ENCODE peak calls at places on chromosomes 11 and 22, in ten cellular contexts. E is A549, C is heart left ventricle, M is fibroblast of lung, Y is SK-N-SH, T is astrocyte of the cerebellum, V is GM23338, A is upper lobe of right lung, J is astrocyte of the spinal cord, O is uterus. G is an unnamed sample.

GRCh38 chr22:22934543-22935055 is 47.0 kb downstream of the IGLL5 start:
- DNase-seq in Y (no peak), J (no peak), O (no peak), T (no peak), V (no peak), E (no peak), A (no peak), C (peak), M (no peak), G (no peak)

GRCh38 chr11:13215157-13215556 is 62.4 kb upstream of the BMAL1 start:
- DNase-seq in Y (no peak), A (no peak), T (no peak), O (no peak), J (peak), M (peak), C (no peak), V (no peak), E (peak), G (no peak)

GRCh38 chr11:46120361-46120710 is 918 bp downstream of the PHF21A start:
- DNase-seq in C (no peak), V (no peak), E (no peak), O (peak), J (no peak), A (peak), T (no peak), Y (no peak), M (no peak), G (peak)

GRCh38 chr22:44392446-44392921 is 79.7 kb upstream of the SHISAL1 start:
- DNase-seq in E (no peak), O (peak), C (peak), M (no peak), A (peak), V (no peak), T (no peak), Y (no peak), J (no peak), G (peak)

GRCh38 chr11:70582886-70583641 is 184.7 kb downstream of the CTTN start:
- DNase-seq in V (no peak), O (no peak), J (no peak), M (no peak), Y (no peak), E (no peak), T (no peak), A (peak), C (peak), G (no peak)

GRCh38 chr22:20011123-20011992 is 5.3 kb downstream of the ARVCF start:
- DNase-seq in M (no peak), J (no peak), A (no peak), T (no peak), E (no peak), Y (no peak), C (peak), O (no peak), V (no peak), G (no peak)

GRCh38 chr11:5929984-5930383 is 12.1 kb upstream of the OR56A3 start:
- DNase-seq in E (no peak), T (no peak), J (no peak), A (no peak), V (no peak), M (no peak), Y (no peak), O (no peak), C (no peak), G (no peak)

GRCh38 chr22:41504397-41504796 is 35.5 kb downstream of the ACO2 start:
- DNase-seq in V (no peak), E (no peak), T (no peak), J (no peak), M (no peak), O (no peak), C (no peak), Y (no peak), A (no peak), G (peak)

GRCh38 chr22:21948824-21949568 is 3.7 kb downstream of the PPM1F start:
- DNase-seq in O (no peak), Y (no peak), M (no peak), C (no peak), E (no peak), V (no peak), A (no peak), T (no peak), J (no peak), G (no peak)

GRCh38 chr11:61671527-61671926 is 8.7 kb upstream of the DAGLA start:
- DNase-seq in M (no peak), J (no peak), C (no peak), Y (no peak), V (peak), A (no peak), E (peak), T (no peak), O (no peak), G (no peak)

GRCh38 chr22:36653316-36653715 is 50.2 kb downstream of the CACNG2 start:
- DNase-seq in E (no peak), Y (no peak), T (no peak), O (no peak), J (no peak), V (no peak), M (no peak), C (no peak), A (no peak), G (no peak)

GRCh38 chr11:120863359-120863758 is 160.5 kb upstream of the TBCEL start:
- DNase-seq in J (no peak), O (no peak), T (no peak), A (no peak), M (no peak), E (no peak), V (no peak), Y (no peak), C (no peak), G (no peak)

GRCh38 chr11:78961186-78961782 is 386.6 kb upstream of the NARS2 start:
- DNase-seq in O (no peak), A (no peak), Y (peak), T (peak), E (peak), V (peak), M (peak), J (peak), C (no peak), G (no peak)

GRCh38 chr11:117548876-117549275 is 221.2 kb downstream of the CEP164 start:
- DNase-seq in M (no peak), E (no peak), J (no peak), Y (no peak), A (no peak), T (no peak), V (no peak), C (peak), O (no peak), G (no peak)

GRCh38 chr11:105906517-105906916 is 115.5 kb downstream of the MSANTD4 start:
- DNase-seq in O (no peak), E (no peak), Y (no peak), C (no peak), J (no peak), V (no peak), M (no peak), A (no peak), T (no peak), G (no peak)

GRCh38 chr22:37498289-37498909 is 12.2 kb upstream of the MFNG start:
- DNase-seq in Y (peak), V (peak), E (peak), M (no peak), C (no peak), O (no peak), J (no peak), A (peak), T (no peak), G (no peak)

GRCh38 chr11:43819926-43820325 is 60.7 kb upstream of the ALKBH3 start:
- DNase-seq in V (no peak), C (no peak), J (no peak), A (no peak), O (no peak), Y (no peak), M (no peak), T (no peak), E (no peak), G (no peak)
- TF ChIP-seq CTCF in V (no peak), C (no peak), J (no peak), A (no peak), O (no peak), Y (no peak), M (no peak), T (no peak), E (no peak), G (no peak)

GRCh38 chr11:60563553-60564235 is 48.5 kb downstream of the MS4A13 start:
- DNase-seq in C (no peak), V (peak), E (peak), J (no peak), M (no peak), A (no peak), T (no peak), O (no peak), Y (no peak), G (no peak)
- TF ChIP-seq CTCF in C (no peak), V (peak), E (no peak), J (no peak), M (no peak), A (no peak), T (no peak), O (no peak), Y (peak), G (no peak)

DNA sequence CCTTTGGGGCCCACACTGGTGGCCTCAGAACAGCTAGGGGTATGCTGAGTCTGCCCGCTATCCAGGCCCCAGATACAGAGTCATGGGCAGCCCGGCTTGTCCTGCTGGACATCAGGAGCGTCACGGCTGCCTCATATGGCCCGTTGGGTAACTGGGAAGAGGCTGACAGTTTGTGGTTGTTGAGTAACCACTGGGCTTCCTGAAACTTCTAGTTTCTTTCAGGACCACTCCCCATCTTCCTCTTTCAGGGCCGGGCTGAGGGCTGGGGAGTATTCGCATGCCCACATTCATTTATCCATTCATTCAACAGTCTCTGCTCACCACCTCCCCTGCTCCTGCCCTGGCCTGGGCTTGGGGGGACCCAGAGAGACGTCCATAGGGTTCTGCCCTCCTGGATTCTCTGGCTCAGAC is 13.4 kb upstream of the P2RY2 start:
- DNase-seq in O (no peak), C (peak), M (no peak), E (no peak), A (peak), V (no peak), Y (no peak), T (no peak), J (no peak), G (peak)
- TF ChIP-seq CTCF in O (no peak), C (no peak), M (no peak), E (no peak), A (no peak), V (no peak), Y (no peak), T (no peak), J (no peak), G (no peak)

DNA sequence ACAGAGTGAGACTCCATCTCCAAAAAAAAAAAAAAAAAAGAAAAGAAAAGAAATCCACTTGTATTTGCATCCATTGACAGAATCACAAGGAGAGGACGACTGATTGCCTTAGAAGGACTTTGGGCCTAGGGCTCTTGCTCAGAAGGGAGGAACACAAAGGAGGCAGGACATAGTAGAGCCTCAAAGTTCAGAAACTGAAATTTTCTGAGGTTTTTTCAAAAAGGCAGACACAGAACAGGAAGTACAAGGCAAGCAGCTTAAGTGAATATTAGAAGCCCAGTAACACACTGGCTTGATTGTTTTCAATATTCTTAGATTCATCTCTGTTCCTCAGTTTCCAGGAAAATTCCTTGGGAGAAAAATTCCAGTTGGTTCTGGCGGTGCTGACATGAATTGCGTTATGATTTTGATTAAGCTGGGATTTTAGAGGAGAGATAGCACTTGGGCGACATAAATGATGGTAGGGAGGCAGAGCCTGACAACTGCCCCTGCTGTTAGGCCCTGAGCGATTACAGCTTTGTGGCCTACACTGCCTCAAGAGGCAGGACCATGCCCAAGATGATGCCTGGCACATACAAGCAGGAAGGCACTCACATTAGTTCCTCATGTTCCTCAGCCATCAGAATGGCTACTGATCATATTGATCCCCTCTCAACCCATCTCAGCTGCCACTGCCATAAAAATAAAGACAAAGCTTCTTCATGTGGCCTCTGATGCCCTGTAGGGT is 15.3 kb downstream of the CLPB start:
- DNase-seq in Y (no peak), T (no peak), J (no peak), V (no peak), O (no peak), C (no peak), E (peak), M (no peak), A (no peak), G (no peak)
- TF ChIP-seq CTCF in Y (peak), T (peak), J (peak), V (peak), O (no peak), C (no peak), E (no peak), M (no peak), A (no peak), G (no peak)

GRCh38 chr11:100574894-100575769 is 112.0 kb upstream of the ARHGAP42 start:
- DNase-seq in O (no peak), T (no peak), V (peak), C (no peak), J (peak), A (no peak), M (peak), E (peak), Y (no peak), G (no peak)
- TF ChIP-seq CTCF in O (peak), T (peak), V (peak), C (peak), J (peak), A (peak), M (no peak), E (peak), Y (peak), G (peak)

DNA sequence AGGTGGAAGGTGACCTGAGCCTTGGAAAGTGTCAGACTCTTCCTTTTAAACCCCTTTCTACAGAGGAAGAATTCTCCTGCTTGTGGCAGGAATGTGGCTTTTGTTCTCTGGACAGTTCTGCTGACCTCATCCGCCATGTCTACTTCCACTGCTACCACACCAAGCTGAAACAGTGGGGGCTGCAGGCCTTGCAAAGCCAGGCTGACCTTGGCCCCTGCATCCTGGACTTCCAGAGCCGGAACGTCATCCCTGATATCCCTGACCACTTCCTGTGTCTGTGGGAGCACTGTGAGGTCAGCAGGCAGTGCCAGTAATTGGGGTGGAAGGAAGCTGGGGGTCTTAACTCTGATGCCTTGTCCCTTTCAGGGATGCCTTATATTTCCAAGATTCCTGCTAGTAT is 9.3 kb downstream of the HINFP start:
- DNase-seq in E (no peak), V (no peak), J (no peak), A (no peak), O (no peak), T (no peak), C (no peak), Y (no peak), M (no peak), G (no peak)
- TF ChIP-seq CTCF in E (no peak), V (no peak), J (no peak), A (no peak), O (no peak), T (no peak), C (no peak), Y (no peak), M (no peak), G (no peak)

GRCh38 chr22:29029202-29030000 is 32.2 kb downstream of the C22orf31 start:
- DNase-seq in T (no peak), M (no peak), V (no peak), E (no peak), A (no peak), O (no peak), J (no peak), C (no peak), Y (no peak), G (no peak)

GRCh38 chr22:29031236-29031982 is 30.2 kb downstream of the C22orf31 start:
- DNase-seq in T (peak), Y (peak), A (peak), J (peak), C (no peak), V (peak), E (peak), O (peak), M (peak), G (no peak)

GRCh38 chr22:29028468-29028867 is 33.2 kb downstream of the C22orf31 start:
- DNase-seq in E (no peak), A (no peak), O (no peak), T (no peak), V (no peak), C (no peak), M (no peak), Y (no peak), J (no peak), G (no peak)

GRCh38 chr22:29030618-29031235 is 30.9 kb downstream of the C22orf31 start:
- DNase-seq in J (peak), A (peak), E (peak), V (peak), C (peak), Y (peak), M (peak), O (peak), T (peak), G (peak)

DNA sequence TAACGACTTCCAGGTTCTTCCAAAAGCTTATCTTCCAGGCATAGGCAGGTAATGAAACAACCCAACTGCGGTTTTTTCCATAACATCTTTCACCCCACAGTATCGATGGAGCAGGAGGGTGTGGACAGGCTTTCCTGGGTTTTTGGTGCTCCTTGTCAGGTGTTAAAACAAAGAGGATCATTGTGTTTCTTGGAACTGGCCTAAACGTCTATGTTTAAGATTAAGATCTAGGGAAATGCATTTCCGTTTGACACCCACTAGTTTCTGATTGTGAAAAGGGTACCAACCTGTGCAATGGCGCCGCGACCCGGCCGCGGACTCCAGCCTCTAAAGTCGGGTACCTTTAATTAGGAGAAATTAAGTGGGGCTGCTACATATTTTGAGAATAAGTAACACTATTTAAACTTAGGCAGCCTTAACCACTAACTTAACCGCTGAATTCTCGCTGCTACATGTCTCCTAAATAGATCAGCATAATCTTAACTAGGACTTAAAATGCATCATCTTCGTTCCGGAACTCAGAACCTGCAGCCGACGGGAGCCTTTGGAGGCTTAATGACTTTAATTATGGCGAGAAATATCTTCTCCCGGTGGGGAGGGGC is 31.5 kb downstream of the C22orf31 start:
- DNase-seq in O (no peak), C (no peak), T (peak), J (peak), V (peak), A (no peak), M (peak), E (no peak), Y (no peak), G (no peak)
- TF ChIP-seq CTCF in O (no peak), C (no peak), T (no peak), J (no peak), V (no peak), A (no peak), M (no peak), E (no peak), Y (no peak), G (no peak)